ENCODE peak calls at places on chromosomes 13 and 19, in eight cellular contexts. M is GM03348, R is hepatic stellate cell, C is HEK293T, Y is substantia nigra, S is progenitor cell of endocrine pancreas, G is naive B cell, K is colonic mucosa. H is an unnamed sample.

GRCh38 chr13:61255035-61255796 is 160.4 kb downstream of the PCDH20 start:
- DNase-seq in M (no peak), R (no peak), C (peak), Y (no peak), S (no peak), G (no peak), K (no peak), H (no peak)

GRCh38 chr19:45187421-45188100 is 9.0 kb downstream of the BLOC1S3 start:
- DNase-seq in M (no peak), R (no peak), C (peak), Y (no peak), S (no peak), G (peak), K (no peak), H (no peak)

GRCh38 chr19:2255982-2256685 is at the start of gene JSRP1:
- DNase-seq in M (no peak), R (no peak), C (no peak), Y (no peak), S (no peak), G (peak), K (no peak), H (no peak)

GRCh38 chr19:57830071-57830602 is at the start of gene ZNF587B:
- DNase-seq in M (no peak), R (peak), C (peak), Y (peak), S (peak), G (peak), K (peak), H (peak)

GRCh38 chr19:30236006-30236405 is 136.2 kb upstream of the ZNF536 start:
- DNase-seq in M (peak), R (no peak), C (no peak), Y (peak), S (no peak), G (no peak), K (no peak), H (no peak)

GRCh38 chr19:47247308-47247990 is 8.9 kb upstream of the CCDC9 start:
- DNase-seq in M (peak), R (peak), C (peak), Y (peak), S (peak), G (peak), K (peak), H (peak)

GRCh38 chr13:31946091-31946770 is 85.3 kb upstream of the FRY start:
- DNase-seq in M (peak), R (no peak), C (no peak), Y (no peak), S (no peak), G (no peak), K (no peak), H (no peak)

GRCh38 chr19:41957838-41958366 is 1.2 kb downstream of the RABAC1 start:
- DNase-seq in M (peak), R (peak), C (peak), Y (peak), S (peak), G (peak), K (peak), H (peak)

GRCh38 chr13:42762251-42762650 is 19.1 kb upstream of the FAM216B start:
- DNase-seq in M (no peak), R (no peak), C (no peak), Y (no peak), S (no peak), G (no peak), K (no peak), H (no peak)

GRCh38 chr13:111610077-111610476 is 289.6 kb downstream of the TEX29 start:
- DNase-seq in M (no peak), R (no peak), C (no peak), Y (no peak), S (no peak), G (no peak), K (no peak), H (no peak)

GRCh38 chr19:35141627-35142401 is 1.2 kb upstream of the FXYD7 start:
- DNase-seq in M (no peak), R (no peak), C (no peak), Y (no peak), S (no peak), G (peak), K (no peak), H (no peak)

GRCh38 chr13:94249512-94249911 is 230.0 kb downstream of the DCT start:
- DNase-seq in M (peak), R (peak), C (peak), Y (no peak), S (no peak), G (no peak), K (no peak), H (no peak)

GRCh38 chr13:32430018-32430747 is 2.3 kb upstream of the N4BP2L1 start:
- DNase-seq in M (no peak), R (no peak), C (no peak), Y (no peak), S (no peak), G (no peak), K (no peak), H (no peak)

GRCh38 chr13:76828316-76828741 is 57.9 kb downstream of the KCTD12 start:
- DNase-seq in M (peak), R (no peak), C (no peak), Y (no peak), S (no peak), G (no peak), K (no peak), H (no peak)

GRCh38 chr19:7844405-7844804 is 14.4 kb downstream of the EVI5L start:
- DNase-seq in M (no peak), R (no peak), C (no peak), Y (no peak), S (no peak), G (no peak), K (no peak), H (no peak)

GRCh38 chr13:77919351-77920294 is 992 bp upstream of the EDNRB start:
- DNase-seq in M (peak), R (peak), C (peak), Y (peak), S (no peak), G (no peak), K (peak), H (peak)

GRCh38 chr19:3857449-3858003 is 11.3 kb downstream of the ZFR2 start:
- DNase-seq in M (no peak), R (no peak), C (no peak), Y (peak), S (no peak), G (peak), K (no peak), H (no peak)

GRCh38 chr19:34794289-34794960 is 21.4 kb upstream of the ZNF599 start:
- DNase-seq in M (no peak), R (no peak), C (no peak), Y (no peak), S (no peak), G (no peak), K (no peak), H (no peak)

GRCh38 chr19:19276386-19276785 is 3.3 kb upstream of the TM6SF2 start:
- DNase-seq in M (peak), R (peak), C (no peak), Y (no peak), S (no peak), G (no peak), K (no peak), H (no peak)

GRCh38 chr13:79775830-79776229 is 294.9 kb downstream of the NDFIP2 start:
- DNase-seq in M (peak), R (peak), C (peak), Y (peak), S (no peak), G (peak), K (peak), H (peak)

GRCh38 chr19:19115954-19116353 is 22.3 kb downstream of the TMEM161A start:
- DNase-seq in M (peak), R (peak), C (peak), Y (no peak), S (no peak), G (no peak), K (peak), H (peak)

GRCh38 chr19:15672580-15673175 is at the start of gene CYP4F12:
- DNase-seq in M (no peak), R (no peak), C (peak), Y (no peak), S (no peak), G (no peak), K (peak), H (peak)

GRCh38 chr19:52665529-52665928 is 27.4 kb upstream of the ZNF83 start:
- DNase-seq in M (no peak), R (no peak), C (no peak), Y (no peak), S (no peak), G (no peak), K (no peak), H (no peak)

GRCh38 chr13:76024151-76024550 is 388.0 kb downstream of the LMO7 start:
- DNase-seq in M (no peak), R (no peak), C (no peak), Y (no peak), S (no peak), G (no peak), K (no peak), H (no peak)

GRCh38 chr13:94558721-94559120 is 37.2 kb downstream of the TGDS start:
- DNase-seq in M (no peak), R (no peak), C (no peak), Y (no peak), S (no peak), G (no peak), K (no peak), H (no peak)

GRCh38 chr19:36245210-36246005 is 30.5 kb downstream of the ZNF146 start:
- DNase-seq in M (peak), R (no peak), C (no peak), Y (no peak), S (peak), G (no peak), K (no peak), H (no peak)

GRCh38 chr19:1455002-1455335 is 5.0 kb downstream of the APC2 start:
- DNase-seq in M (no peak), R (no peak), C (no peak), Y (no peak), S (no peak), G (peak), K (no peak), H (no peak)

GRCh38 chr19:45404557-45405434 is at the start of gene PPP1R13L:
- DNase-seq in M (peak), R (no peak), C (peak), Y (peak), S (peak), G (no peak), K (peak), H (peak)

GRCh38 chr13:49320975-49321374 is 73.2 kb downstream of the CDADC1 start:
- DNase-seq in M (no peak), R (no peak), C (no peak), Y (no peak), S (no peak), G (no peak), K (no peak), H (no peak)

GRCh38 chr13:35703061-35703460 is 226.6 kb upstream of the MAB21L1 start:
- DNase-seq in M (no peak), R (no peak), C (no peak), Y (no peak), S (no peak), G (no peak), K (no peak), H (no peak)